ENCODE peak calls at places on chromosomes 7 and 10, in ten cellular contexts. V is stimulated activated CD8-positive, alpha-beta memory T cell treated with anti-CD3 and anti-CD28 coated beads, Interleukin-4, amount 100 ng/mL, for 1 hour; O is glutamatergic neuron; N is retina; P is kidney tubule cell; L is A172; U is AG08395; W is NCI-H1048; B is trophoblast cell; I is T-cell. A is an unnamed sample.

GRCh38 chr7:25260862-25261454 is 32.7 kb upstream of the NPVF start:
- DNase-seq in W (no peak), B (no peak), L (peak), N (no peak), O (no peak), I (no peak), P (peak), V (no peak), U (peak), A (no peak)

GRCh38 chr7:73340514-73340913 is 12.6 kb downstream of the FKBP6 start:
- DNase-seq in L (no peak), O (no peak), N (no peak), U (no peak), V (no peak), B (no peak), I (no peak), P (no peak), W (no peak), A (no peak)

GRCh38 chr7:155477469-155477868 is 19.5 kb downstream of the EN2 start:
- DNase-seq in W (no peak), I (no peak), L (no peak), U (no peak), B (no peak), V (no peak), P (no peak), O (no peak), N (no peak), A (no peak)

GRCh38 chr7:145324081-145324480 is 488.2 kb upstream of the TPK1 start:
- DNase-seq in B (no peak), U (no peak), O (no peak), N (no peak), P (no peak), W (no peak), V (no peak), I (no peak), L (no peak), A (no peak)

GRCh38 chr10:126387041-126387908 is 1.0 kb downstream of the ADAM12 start:
- DNase-seq in W (no peak), O (peak), V (no peak), N (peak), B (peak), I (no peak), P (peak), U (peak), L (peak), A (no peak)

GRCh38 chr7:29139191-29139590 is 7.1 kb downstream of the CPVL start:
- DNase-seq in B (peak), V (no peak), P (peak), O (no peak), I (no peak), W (no peak), L (peak), N (no peak), U (no peak), A (no peak)

GRCh38 chr10:124168991-124169826 is 75.8 kb upstream of the CHST15 start:
- DNase-seq in N (no peak), W (no peak), B (no peak), I (no peak), O (no peak), V (no peak), U (no peak), P (no peak), L (no peak), A (no peak)

GRCh38 chr7:106405697-106406141 is 120.9 kb upstream of the NAMPT start:
- DNase-seq in U (no peak), B (no peak), N (no peak), O (no peak), I (no peak), L (no peak), P (no peak), W (no peak), V (no peak), A (no peak)

GRCh38 chr7:53218730-53219504 is 183.5 kb downstream of the POM121L12 start:
- DNase-seq in P (peak), I (no peak), V (no peak), O (peak), U (no peak), B (peak), N (peak), L (no peak), W (no peak), A (no peak)

GRCh38 chr10:47231414-47231813 is 68.6 kb upstream of the GDF10 start:
- DNase-seq in O (no peak), P (no peak), B (peak), U (no peak), V (no peak), N (no peak), I (no peak), W (no peak), L (no peak), A (no peak)

GRCh38 chr10:30392564-30392990 is 41.4 kb upstream of the MAP3K8 start:
- DNase-seq in L (peak), B (peak), N (peak), P (peak), U (peak), W (no peak), O (peak), V (peak), I (peak), A (peak)

GRCh38 chr10:71719042-71719441 is 536 bp downstream of the C10orf105 start:
- DNase-seq in V (no peak), L (no peak), N (no peak), B (no peak), I (no peak), W (no peak), U (peak), O (no peak), P (no peak), A (no peak)

GRCh38 chr7:26293569-26294308 is 2.1 kb downstream of the SNX10 start:
- DNase-seq in U (no peak), N (no peak), L (peak), W (no peak), P (no peak), O (no peak), V (no peak), B (peak), I (peak), A (peak)

GRCh38 chr7:149209518-149210269 is 14.3 kb downstream of the ZNF282 start:
- DNase-seq in V (no peak), O (peak), P (peak), U (peak), W (no peak), L (peak), N (no peak), B (peak), I (peak), A (no peak)

GRCh38 chr10:70776455-70777005 is 8.6 kb downstream of the TBATA start:
- DNase-seq in B (no peak), L (no peak), O (no peak), W (no peak), P (no peak), V (no peak), N (no peak), U (no peak), I (no peak), A (no peak)

GRCh38 chr7:46775776-46776175 is 806.1 kb downstream of the TNS3 start:
- DNase-seq in I (no peak), B (no peak), W (no peak), O (no peak), P (no peak), N (no peak), L (no peak), V (no peak), U (no peak), A (no peak)

GRCh38 chr7:141763797-141764196 is at the start of gene TAS2R3:
- DNase-seq in B (no peak), V (no peak), P (no peak), N (no peak), L (no peak), O (no peak), U (no peak), I (no peak), W (no peak), A (no peak)

GRCh38 chr10:20885678-20886077 is 11.4 kb downstream of the NEBL start:
- DNase-seq in N (no peak), I (no peak), P (peak), W (no peak), U (no peak), B (no peak), O (no peak), V (no peak), L (peak), A (no peak)

GRCh38 chr7:32290015-32290414 is 200.2 kb downstream of the LSM5 start:
- DNase-seq in I (no peak), O (no peak), U (no peak), N (no peak), W (no peak), L (no peak), P (no peak), B (no peak), V (no peak), A (no peak)

GRCh38 chr10:75487087-75487784 is 55.8 kb downstream of the LRMDA start:
- DNase-seq in V (no peak), N (no peak), I (no peak), U (no peak), B (no peak), W (no peak), P (no peak), O (no peak), L (no peak), A (no peak)

GRCh38 chr7:140230517-140230861 is 53.7 kb upstream of the KDM7A start:
- DNase-seq in L (no peak), B (peak), V (peak), N (no peak), W (no peak), P (peak), U (no peak), O (peak), I (peak), A (no peak)

GRCh38 chr10:79241990-79242619 is 105.2 kb upstream of the PPIF start:
- DNase-seq in N (peak), O (peak), U (peak), L (no peak), P (peak), I (peak), B (peak), V (no peak), W (no peak), A (peak)

GRCh38 chr10:74488907-74489306 is 337.5 kb upstream of the KAT6B start:
- DNase-seq in V (no peak), P (no peak), O (no peak), L (no peak), B (no peak), I (no peak), W (no peak), N (no peak), U (no peak), A (no peak)

GRCh38 chr7:105623378-105623777 is 42.1 kb upstream of the EFCAB10 start:
- DNase-seq in N (no peak), O (no peak), V (no peak), B (no peak), I (no peak), P (no peak), U (no peak), W (no peak), L (no peak), A (no peak)

GRCh38 chr7:70498232-70498631 is 633.7 kb upstream of the GALNT17 start:
- DNase-seq in N (no peak), U (no peak), P (no peak), L (no peak), V (no peak), O (no peak), B (no peak), W (no peak), I (no peak), A (no peak)

GRCh38 chr7:90931996-90932912 is 332.0 kb upstream of the FZD1 start:
- DNase-seq in O (no peak), N (no peak), P (no peak), B (no peak), U (peak), L (no peak), I (no peak), W (no peak), V (no peak), A (no peak)

GRCh38 chr10:79299397-79300370 is 47.6 kb upstream of the PPIF start:
- DNase-seq in V (no peak), W (no peak), L (peak), P (peak), I (no peak), B (peak), N (no peak), U (peak), O (no peak), A (no peak)

GRCh38 chr10:29141761-29142160 is 147.1 kb upstream of the LYZL1 start:
- DNase-seq in O (no peak), V (no peak), U (peak), W (no peak), L (peak), N (no peak), I (no peak), B (peak), P (peak), A (no peak)

GRCh38 chr7:118148930-118149329 is 35.0 kb upstream of the LSM8 start:
- DNase-seq in L (no peak), N (no peak), U (no peak), P (peak), B (no peak), O (no peak), V (no peak), W (no peak), I (no peak), A (no peak)